ENCODE peak calls at places on chromosome 11, in six cellular contexts. Y is MM.1S, O is GM23338, G is GM23248, M is PC-9, F is SK-N-SH. J is an unnamed sample. For H3K9me2 and H3F3A, the result is how much of the 10 kb centered on the place peaks cover.

GRCh38 chr11:1515082-1516060 is 28.8 kb upstream of the MOB2 start:
- DNase-seq in F (peak), M (peak), Y (peak), G (peak), O (peak), J (peak)

GRCh38 chr11:94959179-94959578 is 14.2 kb downstream of the CWC15 start:
- DNase-seq in G (no peak), F (no peak), O (no peak), Y (no peak), M (no peak), J (no peak)

GRCh38 chr11:8017894-8018741 is 31.0 kb downstream of the EIF3F start:
- DNase-seq in M (no peak), G (peak), O (peak), F (no peak), Y (no peak), J (no peak)

GRCh38 chr11:43574949-43575915 is 105.3 kb upstream of the HSD17B12 start:
- DNase-seq in Y (no peak), G (peak), O (peak), M (no peak), F (peak), J (no peak)

GRCh38 chr11:67452141-67452952 is at the start of gene GPR152:
- DNase-seq in O (no peak), Y (no peak), F (no peak), G (no peak), M (no peak), J (no peak)

GRCh38 chr11:10454902-10455631 is at the start of gene AMPD3:
- DNase-seq in G (peak), M (peak), Y (no peak), O (peak), F (peak), J (peak)

GRCh38 chr11:34433899-34434298 is 4.8 kb upstream of the CAT start:
- DNase-seq in Y (no peak), O (no peak), M (no peak), G (no peak), F (no peak), J (no peak)

GRCh38 chr11:79461144-79461543 is 20.3 kb upstream of the TENM4 start:
- DNase-seq in O (peak), G (peak), Y (peak), F (peak), M (no peak), J (peak)

GRCh38 chr11:105588001-105588400 is 21.9 kb upstream of the GRIA4 start:
- DNase-seq in F (no peak), M (no peak), Y (no peak), G (peak), O (no peak), J (peak)

GRCh38 chr11:78277314-78277994 is 88.7 kb downstream of the USP35 start:
- DNase-seq in O (no peak), Y (no peak), M (peak), F (no peak), G (no peak), J (no peak)

GRCh38 chr11:50178732-50179131 is 146.1 kb downstream of the OR4C45 start:
- DNase-seq in F (no peak), O (no peak), Y (no peak), M (no peak), G (no peak), J (no peak)

GRCh38 chr11:103652013-103652412 is 384.4 kb upstream of the DDI1 start:
- DNase-seq in O (no peak), G (peak), M (no peak), F (no peak), Y (no peak), J (peak)

GRCh38 chr11:73963861-73964260 is 13.0 kb downstream of the DNAJB13 start:
- DNase-seq in M (no peak), O (no peak), F (no peak), Y (no peak), G (peak), J (no peak)

GRCh38 chr11:10050561-10050960 is 243.5 kb downstream of the SBF2 start:
- DNase-seq in Y (no peak), O (no peak), M (no peak), G (peak), F (no peak), J (peak)

GRCh38 chr11:103773537-103773936 is 262.9 kb upstream of the DDI1 start:
- DNase-seq in F (no peak), M (no peak), Y (no peak), O (no peak), G (no peak), J (no peak)

GRCh38 chr11:75277991-75278790 is 37.6 kb downstream of the TPBGL start:
- DNase-seq in O (no peak), F (no peak), Y (no peak), G (no peak), M (no peak), J (no peak)

GRCh38 chr11:10268746-10269487 is 25.1 kb downstream of the SBF2 start:
- DNase-seq in Y (no peak), G (peak), F (no peak), O (no peak), M (no peak), J (peak)

GRCh38 chr11:70448983-70449567 is 50.7 kb downstream of the CTTN start:
- DNase-seq in Y (no peak), M (no peak), G (no peak), F (no peak), O (peak), J (no peak)

GRCh38 chr11:113596658-113597057 is 109.5 kb downstream of the TMPRSS5 start:
- DNase-seq in O (peak), Y (no peak), M (no peak), F (no peak), G (no peak), J (no peak)

GRCh38 chr11:46696212-46696558 is 4.2 kb downstream of the ARHGAP1 start:
- DNase-seq in F (no peak), O (no peak), Y (no peak), M (no peak), G (no peak), J (no peak)

GRCh38 chr11:77411238-77411637 is 62.7 kb downstream of the PAK1 start:
- DNase-seq in G (peak), Y (peak), M (no peak), O (peak), F (no peak), J (no peak)

GRCh38 chr11:94473177-94473799 is 20.4 kb downstream of the MRE11 start:
- DNase-seq in O (peak), M (no peak), Y (peak), G (peak), F (no peak), J (no peak)

GRCh38 chr11:63535734-63536133 is 874 bp upstream of the PLAAT4 start:
- DNase-seq in Y (no peak), M (no peak), O (no peak), F (no peak), G (no peak), J (no peak)

GRCh38 chr11:28674432-28675076 is 566.4 kb downstream of the METTL15 start:
- DNase-seq in Y (no peak), M (peak), G (peak), F (peak), O (peak), J (peak)

GRCh38 chr11:8234425-8234821 is 29.3 kb downstream of the LMO1 start:
- DNase-seq in G (no peak), F (peak), Y (no peak), M (peak), O (peak), J (peak)

GRCh38 chr11:67437082-67437821 is at the start of gene PTPRCAP:
- DNase-seq in M (no peak), O (peak), Y (no peak), G (no peak), F (no peak), J (no peak)

GRCh38 chr11:132784441-132784840 is 747.9 kb downstream of the OPCML start:
- DNase-seq in G (peak), O (no peak), F (no peak), M (no peak), Y (no peak), J (peak)

GRCh38 chr11:74493816-74494630 is 499 bp upstream of the LIPT2 start:
- DNase-seq in O (peak), Y (no peak), G (peak), M (peak), F (no peak), J (peak)

GRCh38 chr11:110621826-110622225 is 90.4 kb downstream of the ARHGAP20 start:
- DNase-seq in F (no peak), O (no peak), Y (no peak), G (peak), M (no peak), J (no peak)

GRCh38 chr11:88338223-88338661 is 706 bp upstream of the CTSC start:
- DNase-seq in G (peak), Y (peak), F (peak), M (peak), O (peak), J (peak)

GRCh38 chr11:118763038-118763437 is 27.9 kb downstream of the DDX6 start:
- DNase-seq in M (no peak), O (no peak), F (no peak), Y (no peak), G (no peak), J (no peak)

GRCh38 chr11:32827276-32827675 is 2.5 kb upstream of the PRRG4 start:
- DNase-seq in O (no peak), F (no peak), Y (no peak), G (no peak), M (no peak), J (no peak)

GRCh38 chr11:74948546-74948897 is 369 bp downstream of the XRRA1 start:
- DNase-seq in M (no peak), F (peak), G (peak), Y (no peak), O (no peak), J (no peak)

GRCh38 chr11:82906236-82906635 is 4.7 kb downstream of the DDIAS start:
- DNase-seq in O (peak), Y (peak), G (peak), M (no peak), F (no peak), J (peak)

GRCh38 chr11:125872138-125872491 is 15.4 kb upstream of the HYLS1 start:
- DNase-seq in O (no peak), F (no peak), M (no peak), G (no peak), Y (peak), J (no peak)

GRCh38 chr11:116167706-116168458 is 604.9 kb downstream of the BUD13 start:
- DNase-seq in M (no peak), F (no peak), Y (no peak), O (no peak), G (no peak), J (no peak)

GRCh38 chr11:131121934-131122333 is 205.7 kb upstream of the SNX19 start:
- DNase-seq in F (no peak), O (peak), G (no peak), M (no peak), Y (no peak), J (no peak)

DNA sequence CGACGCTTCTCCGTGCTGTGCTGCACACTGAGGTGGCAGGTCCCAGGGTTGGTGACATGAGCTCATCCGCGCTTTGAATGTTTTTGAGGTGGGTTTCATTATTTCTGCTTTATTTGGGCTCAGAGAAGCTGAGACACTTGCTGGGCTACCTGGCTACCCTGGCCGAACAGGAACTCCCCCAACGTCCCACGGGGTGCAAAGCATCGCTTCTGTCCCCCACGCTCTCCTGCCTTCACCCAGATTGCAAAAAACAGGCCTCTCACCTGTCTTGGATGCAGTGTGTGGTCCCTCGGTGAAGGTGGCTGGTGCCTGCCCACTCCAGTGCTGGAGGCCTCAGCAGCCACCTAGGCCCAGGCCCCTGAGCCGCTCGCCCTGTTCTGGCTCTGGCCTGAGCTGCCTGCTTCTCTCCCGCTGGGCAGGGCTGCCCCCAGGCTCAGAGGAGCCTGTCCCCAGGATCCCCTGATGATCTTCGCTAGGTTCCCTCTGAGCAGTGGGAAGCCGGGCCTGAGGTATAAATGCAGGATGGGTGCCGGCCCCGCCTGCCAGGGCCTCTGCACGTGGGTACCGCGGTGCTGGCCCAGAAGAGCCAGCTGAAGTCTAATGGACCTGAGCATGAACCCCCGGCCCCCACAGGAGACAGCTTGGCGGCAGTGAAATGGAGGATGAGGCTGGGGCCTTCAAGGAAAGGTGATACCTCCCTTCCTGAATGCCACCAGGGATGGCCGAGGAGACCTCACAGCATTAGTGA is 15.8 kb upstream of the MRGPRD start:
- DNase-seq in Y (no peak), F (no peak), G (no peak), M (no peak), O (no peak), J (no peak)
- H3K9me2 ChIP-seq in Y (under half), F (under half), G (under half), M (under half), O (under half), J (under half)

DNA sequence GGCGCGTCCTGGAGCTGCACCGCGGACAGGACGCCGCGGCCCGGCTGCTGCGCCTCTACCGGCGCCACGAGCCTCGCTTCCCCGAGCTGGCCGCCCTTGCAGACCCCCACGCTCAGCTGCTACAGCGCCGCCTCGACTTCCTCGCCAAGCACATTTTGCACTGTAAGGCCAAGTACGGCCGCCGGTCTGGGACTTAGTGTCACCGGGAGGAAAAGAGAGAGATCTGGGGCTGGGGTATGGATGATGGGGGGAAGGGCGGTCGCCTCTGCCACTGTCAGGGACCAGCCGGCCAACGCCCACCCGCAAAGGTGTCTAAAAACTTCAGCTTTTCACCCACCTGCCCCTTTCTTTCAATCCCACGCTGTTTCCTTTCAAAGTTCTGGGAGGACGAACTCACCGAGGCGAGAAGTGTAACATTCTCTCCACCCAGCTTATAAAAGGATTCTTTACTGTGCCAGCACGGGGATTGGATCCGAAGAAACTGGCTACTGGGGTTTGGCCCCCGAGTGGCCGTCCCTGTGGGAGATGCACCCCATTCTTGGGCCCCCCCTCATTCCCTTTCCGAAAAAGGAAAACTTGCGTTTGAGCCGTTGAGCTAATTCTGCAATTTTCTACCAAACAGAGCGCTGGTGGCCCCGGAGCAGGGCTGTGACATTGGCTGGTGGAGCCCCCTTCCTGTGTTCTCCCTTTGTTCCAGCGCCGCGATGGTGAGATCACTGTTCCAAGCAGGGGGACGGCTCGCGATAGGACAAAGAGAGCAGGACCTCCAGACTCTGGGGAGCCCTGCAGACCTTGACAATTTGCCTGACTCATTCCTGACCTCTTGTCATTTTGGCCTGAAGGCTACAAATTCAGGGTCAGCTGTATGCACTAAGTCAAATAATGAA is 1.7 kb downstream of the FJX1 start:
- DNase-seq in F (peak), Y (no peak), M (peak), O (peak), G (no peak), J (peak)
- H3F3A ChIP-seq in F (half or more), Y (under half), M (under half), O (under half), G (under half), J (under half)

GRCh38 chr11:16358726-16359125 is 2.4 kb upstream of the SOX6 start:
- DNase-seq in M (no peak), G (no peak), O (no peak), F (no peak), Y (no peak), J (no peak)

GRCh38 chr11:16356057-16356750 is at the start of gene SOX6:
- DNase-seq in O (peak), Y (no peak), G (no peak), M (no peak), F (no peak), J (no peak)

GRCh38 chr11:16357776-16358175 is 1.4 kb upstream of the SOX6 start:
- DNase-seq in F (no peak), O (no peak), M (no peak), G (no peak), Y (no peak), J (no peak)

GRCh38 chr11:16359369-16359768 is 3.0 kb upstream of the SOX6 start:
- DNase-seq in G (no peak), O (no peak), Y (no peak), F (no peak), M (no peak), J (no peak)

GRCh38 chr11:16356751-16357365 is 512 bp upstream of the SOX6 start:
- DNase-seq in O (no peak), G (peak), M (no peak), F (no peak), Y (no peak), J (no peak)
- H3K4me3 ChIP-seq in O (no peak), G (no peak), M (no peak), F (no peak), Y (no peak), J (no peak)

DNA sequence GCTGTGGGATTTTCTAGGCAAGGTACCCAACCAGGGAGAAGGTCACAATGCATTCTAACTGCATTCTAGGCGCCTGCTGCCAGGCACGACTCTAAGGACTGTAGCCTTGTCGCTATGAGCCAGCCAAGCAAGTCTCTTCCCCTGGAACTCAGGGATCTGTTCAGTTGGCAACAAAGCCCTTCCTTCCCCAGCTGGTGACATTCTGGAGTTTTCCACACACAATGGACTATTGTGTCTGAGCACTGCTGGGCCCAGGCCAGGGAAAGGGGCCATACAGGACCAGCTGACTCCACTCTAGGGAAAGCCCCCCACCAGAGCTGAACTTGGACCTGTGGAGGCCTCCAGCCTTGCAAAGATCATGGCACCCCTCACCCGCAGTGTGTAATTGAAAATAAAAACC is 116.8 kb downstream of the RRAS2 start:
- DNase-seq in M (no peak), O (no peak), Y (no peak), F (no peak), G (no peak), J (no peak)
- H3K9me2 ChIP-seq in M (under half), O (under half), Y (under half), F (under half), G (under half), J (under half)

GRCh38 chr11:65572356-65573043 is at the start of gene FAM89B:
- DNase-seq in O (peak), Y (peak), M (peak), F (peak), G (peak), J (peak)

GRCh38 chr11:65573391-65574146 is 1.2 kb downstream of the FAM89B start:
- DNase-seq in F (no peak), O (no peak), M (no peak), G (peak), Y (peak), J (peak)

GRCh38 chr11:65571420-65571819 is 918 bp upstream of the FAM89B start:
- DNase-seq in Y (no peak), G (no peak), O (no peak), F (no peak), M (no peak), J (no peak)

GRCh38 chr11:65569973-65570918 is at the start of gene ZNRD2:
- DNase-seq in G (peak), M (peak), Y (peak), F (peak), O (peak), J (peak)

GRCh38 chr11:65571940-65572339 is 398 bp upstream of the FAM89B start:
- DNase-seq in F (no peak), Y (peak), M (peak), O (peak), G (peak), J (peak)
- H3F3A ChIP-seq in F (under half), Y (half or more), M (half or more), O (under half), G (under half), J (under half)

J was measured in PC-3.